ENCODE peak calls at places on chromosomes 6 and 20, in six cellular contexts. H is dorsolateral prefrontal cortex; I is H9; K is CD8-positive, alpha-beta memory T cell; S is K562; G is substantia nigra. Q is an unnamed sample.

GRCh38 chr20:58693226-58694006 is 816 bp downstream of the NPEPL1 start:
- DNase-seq in H (no peak), I (peak), K (no peak), S (no peak), G (peak), Q (no peak)

GRCh38 chr6:568954-569523 is 87.9 kb downstream of the HUS1B start:
- DNase-seq in H (no peak), I (no peak), K (no peak), S (no peak), G (no peak), Q (no peak)

GRCh38 chr6:55405474-55406220 is 78.4 kb downstream of the GFRAL start:
- DNase-seq in H (no peak), I (no peak), K (no peak), S (no peak), G (no peak), Q (no peak)

GRCh38 chr6:24252215-24252614 is 105.6 kb downstream of the DCDC2 start:
- DNase-seq in H (no peak), I (no peak), K (no peak), S (no peak), G (no peak), Q (no peak)

GRCh38 chr6:50722829-50723562 is 9.7 kb downstream of the TFAP2D start:
- DNase-seq in H (no peak), I (peak), K (no peak), S (no peak), G (no peak), Q (no peak)

GRCh38 chr6:1297746-1298145 is 14.2 kb upstream of the FOXQ1 start:
- DNase-seq in H (no peak), I (no peak), K (no peak), S (no peak), G (no peak), Q (no peak)

GRCh38 chr6:52416629-52417151 is 3.5 kb upstream of the EFHC1 start:
- DNase-seq in H (no peak), I (no peak), K (peak), S (peak), G (no peak), Q (no peak)

GRCh38 chr6:132401120-132401940 is at the start of gene MOXD1:
- DNase-seq in H (no peak), I (peak), K (peak), S (peak), G (no peak), Q (no peak)

GRCh38 chr6:168133186-168133585 is 54.2 kb upstream of the FRMD1 start:
- DNase-seq in H (no peak), I (peak), K (no peak), S (no peak), G (peak), Q (peak)

GRCh38 chr6:156167289-156168076 is 609.7 kb upstream of the ARID1B start:
- DNase-seq in H (no peak), I (no peak), K (no peak), S (no peak), G (no peak), Q (no peak)

GRCh38 chr6:37481793-37482192 is 17.9 kb downstream of the CCDC167 start:
- DNase-seq in H (no peak), I (no peak), K (no peak), S (no peak), G (no peak), Q (no peak)

GRCh38 chr6:37731888-37732287 is 34.2 kb upstream of the MDGA1 start:
- DNase-seq in H (no peak), I (peak), K (peak), S (peak), G (no peak), Q (no peak)

GRCh38 chr20:59063358-59064213 is 21.0 kb upstream of the PRELID3B start:
- DNase-seq in H (peak), I (no peak), K (no peak), S (peak), G (no peak), Q (peak)

GRCh38 chr6:80674669-80675068 is 568.2 kb downstream of the BCKDHB start:
- DNase-seq in H (no peak), I (no peak), K (no peak), S (no peak), G (no peak), Q (no peak)

GRCh38 chr6:26332408-26332807 is 32.6 kb upstream of the BTN3A2 start:
- DNase-seq in H (no peak), I (no peak), K (no peak), S (peak), G (no peak), Q (no peak)

GRCh38 chr6:11714116-11714797 is 64.3 kb downstream of the ADTRP start:
- DNase-seq in H (no peak), I (no peak), K (no peak), S (no peak), G (no peak), Q (no peak)

GRCh38 chr20:38152175-38153010 is 12.7 kb downstream of the TGM2 start:
- DNase-seq in H (no peak), I (no peak), K (no peak), S (no peak), G (peak), Q (no peak)

GRCh38 chr6:160252073-160252809 is 6.4 kb downstream of the SLC22A2 start:
- DNase-seq in H (no peak), I (no peak), K (no peak), S (no peak), G (no peak), Q (no peak)

GRCh38 chr6:29702519-29703103 is 20.6 kb upstream of the HLA-F start:
- DNase-seq in H (no peak), I (peak), K (peak), S (peak), G (no peak), Q (no peak)

GRCh38 chr20:51700809-51701285 is 67.3 kb downstream of the ATP9A start:
- DNase-seq in H (no peak), I (peak), K (no peak), S (peak), G (no peak), Q (peak)

GRCh38 chr20:63696628-63697356 is at the start of gene TNFRSF6B:
- DNase-seq in H (peak), I (no peak), K (peak), S (no peak), G (no peak), Q (no peak)

GRCh38 chr6:90428514-90428913 is 131.9 kb upstream of the BACH2 start:
- DNase-seq in H (no peak), I (no peak), K (no peak), S (no peak), G (no peak), Q (no peak)

GRCh38 chr6:118739976-118740771 is 88.8 kb upstream of the CEP85L start:
- DNase-seq in H (no peak), I (no peak), K (no peak), S (peak), G (no peak), Q (no peak)

GRCh38 chr6:169883316-169883715 is 131.9 kb downstream of the ERMARD start:
- DNase-seq in H (no peak), I (no peak), K (no peak), S (no peak), G (no peak), Q (no peak)

GRCh38 chr20:49478754-49479689 is 3.4 kb downstream of the KCNB1 start:
- DNase-seq in H (no peak), I (no peak), K (no peak), S (no peak), G (no peak), Q (no peak)

GRCh38 chr6:28537509-28538140 is 11.9 kb downstream of the GPX5 start:
- DNase-seq in H (no peak), I (peak), K (no peak), S (peak), G (no peak), Q (peak)

GRCh38 chr6:147507162-147508072 is 1.1 kb upstream of the SAMD5 start:
- DNase-seq in H (no peak), I (peak), K (no peak), S (no peak), G (no peak), Q (no peak)

GRCh38 chr20:62837790-62838458 is 21.1 kb downstream of the COL9A3 start:
- DNase-seq in H (no peak), I (no peak), K (no peak), S (no peak), G (no peak), Q (no peak)

GRCh38 chr6:109875973-109876372 is 102.1 kb upstream of the GPR6 start:
- DNase-seq in H (no peak), I (no peak), K (no peak), S (no peak), G (no peak), Q (no peak)

GRCh38 chr6:124960757-124961467 is 1.3 kb upstream of the RNF217 start:
- DNase-seq in H (no peak), I (no peak), K (no peak), S (peak), G (no peak), Q (no peak)

GRCh38 chr6:124962617-124963415 is 579 bp downstream of the RNF217 start:
- DNase-seq in H (peak), I (peak), K (no peak), S (peak), G (peak), Q (peak)

GRCh38 chr6:124961784-124962611 is at the start of gene RNF217:
- DNase-seq in H (peak), I (peak), K (no peak), S (peak), G (peak), Q (peak)

GRCh38 chr6:124963416-124964083 is 1.3 kb downstream of the RNF217 start:
- DNase-seq in H (no peak), I (no peak), K (no peak), S (peak), G (no peak), Q (no peak)

DNA sequence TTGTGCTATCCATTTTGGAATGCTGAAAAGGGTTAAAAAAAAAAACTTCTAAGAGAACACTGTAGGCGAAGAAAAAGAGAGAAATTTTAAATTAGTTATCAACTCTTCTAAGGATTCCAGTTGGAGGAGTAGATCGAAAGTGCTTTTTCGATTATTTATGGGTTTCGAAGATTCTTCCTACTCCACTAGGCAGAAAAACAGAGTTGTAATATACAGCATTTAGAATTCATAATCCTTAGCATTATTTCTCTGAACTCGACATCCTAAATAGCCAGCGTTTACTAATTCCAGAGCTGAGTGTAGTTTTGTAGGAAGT is 811 bp upstream of the RNF217 start:
- DNase-seq in H (no peak), I (no peak), K (no peak), S (no peak), G (no peak), Q (no peak)
- H3K27ac ChIP-seq in H (peak), I (no peak), K (peak), S (peak), G (peak), Q (peak)

GRCh38 chr6:7214400-7214940 is 98.5 kb downstream of the SSR1 start:
- DNase-seq in H (no peak), I (no peak), K (no peak), S (no peak), G (no peak), Q (no peak)

GRCh38 chr6:7213416-7213815 is 99.6 kb downstream of the SSR1 start:
- DNase-seq in H (no peak), I (no peak), K (no peak), S (no peak), G (no peak), Q (no peak)

GRCh38 chr6:7216941-7217621 is 95.9 kb downstream of the SSR1 start:
- DNase-seq in H (no peak), I (no peak), K (no peak), S (no peak), G (peak), Q (no peak)

GRCh38 chr6:7215798-7216231 is 97.2 kb downstream of the SSR1 start:
- DNase-seq in H (no peak), I (no peak), K (no peak), S (no peak), G (no peak), Q (no peak)

GRCh38 chr6:7215140-7215539 is 97.9 kb downstream of the SSR1 start:
- DNase-seq in H (no peak), I (no peak), K (no peak), S (peak), G (no peak), Q (no peak)
- H3K27ac ChIP-seq in H (no peak), I (no peak), K (no peak), S (peak), G (no peak), Q (no peak)

DNA sequence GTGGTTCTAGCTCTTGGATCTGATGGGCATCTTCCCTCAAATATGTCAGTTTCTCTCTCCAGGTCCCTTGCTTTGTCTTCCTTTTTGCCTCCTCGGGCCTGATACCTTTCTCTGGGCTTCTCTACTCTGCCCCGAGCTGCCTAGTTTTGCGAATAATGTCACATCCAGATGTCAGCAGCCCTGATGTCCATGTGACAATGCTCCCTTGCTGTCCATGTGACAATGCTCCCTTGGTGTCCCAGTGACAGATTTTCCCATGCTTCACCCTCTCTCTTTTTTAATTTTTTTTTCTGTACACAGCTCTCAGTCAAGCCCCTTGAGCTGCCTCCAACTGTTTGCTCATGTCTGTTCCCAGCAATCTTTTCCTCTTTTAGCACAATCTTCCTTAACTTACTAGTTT is 6.4 kb downstream of the TRAF3IP2 start:
- DNase-seq in H (no peak), I (no peak), K (no peak), S (no peak), G (no peak), Q (no peak)
- H3K27ac ChIP-seq in H (peak), I (no peak), K (no peak), S (no peak), G (no peak), Q (peak)

GRCh38 chr6:33593414-33593727 is 13.3 kb upstream of the BAK1 start:
- DNase-seq in H (no peak), I (no peak), K (no peak), S (no peak), G (no peak), Q (no peak)

GRCh38 chr6:33600761-33601160 is 20.4 kb upstream of the ITPR3 start:
- DNase-seq in H (no peak), I (peak), K (no peak), S (no peak), G (no peak), Q (no peak)

GRCh38 chr6:33595001-33595846 is 15.1 kb upstream of the BAK1 start:
- DNase-seq in H (no peak), I (peak), K (no peak), S (no peak), G (no peak), Q (no peak)

GRCh38 chr6:33599413-33599911 is 19.4 kb upstream of the BAK1 start:
- DNase-seq in H (no peak), I (peak), K (no peak), S (no peak), G (no peak), Q (no peak)

GRCh38 chr6:33597551-33598322 is 17.7 kb upstream of the BAK1 start:
- DNase-seq in H (no peak), I (no peak), K (no peak), S (no peak), G (no peak), Q (no peak)
- H3K27ac ChIP-seq in H (no peak), I (no peak), K (no peak), S (no peak), G (no peak), Q (no peak)

GRCh38 chr6:127192911-127193503 is 73.7 kb upstream of the RNF146 start:
- DNase-seq in H (no peak), I (no peak), K (no peak), S (no peak), G (no peak), Q (no peak)
- H3K27ac ChIP-seq in H (no peak), I (no peak), K (no peak), S (no peak), G (no peak), Q (no peak)

GRCh38 chr6:135887069-135887468 is 35.6 kb downstream of the PDE7B start:
- DNase-seq in H (no peak), I (no peak), K (no peak), S (no peak), G (no peak), Q (no peak)
- H3K27ac ChIP-seq in H (no peak), I (no peak), K (no peak), S (no peak), G (no peak), Q (no peak)

DNA sequence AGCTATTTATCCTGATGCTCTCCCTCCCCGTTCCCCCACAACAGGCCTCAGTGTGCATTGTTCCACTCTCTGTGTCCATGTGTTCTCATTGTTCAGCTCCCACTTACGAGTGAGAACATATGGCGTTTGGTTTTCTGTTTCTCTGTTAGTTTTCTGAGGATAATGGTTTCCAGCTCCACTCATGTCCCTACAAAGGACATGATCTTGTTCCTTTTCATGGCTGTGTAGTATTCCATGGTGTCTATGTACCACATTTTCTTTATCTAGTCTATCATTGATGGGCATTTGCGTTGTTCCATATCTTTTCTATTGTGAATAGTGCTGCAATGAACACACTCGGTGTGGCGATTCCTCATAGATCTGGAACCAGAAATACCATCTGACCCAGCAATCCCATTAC is 225.9 kb upstream of the CDH4 start:
- DNase-seq in H (no peak), I (no peak), K (no peak), S (no peak), G (no peak), Q (no peak)
- H3K27ac ChIP-seq in H (no peak), I (no peak), K (no peak), S (no peak), G (no peak), Q (no peak)

GRCh38 chr20:43958626-43959025 is 44.0 kb downstream of the TOX2 start:
- DNase-seq in H (no peak), I (no peak), K (no peak), S (no peak), G (no peak), Q (no peak)
- H3K27ac ChIP-seq in H (no peak), I (no peak), K (no peak), S (no peak), G (no peak), Q (no peak)